ENCODE peak calls at places on chromosomes 13 and 19, in six cellular contexts. L, I, G, H, Z and R are unnamed samples.

GRCh38 chr13:27926644-27927434 is 7.0 kb downstream of the PDX1 start:
- DNase-seq in I (no peak), H (no peak), G (no peak), Z (no peak), L (no peak), R (no peak)

GRCh38 chr19:1780272-1780957 is 27.1 kb downstream of the ONECUT3 start:
- DNase-seq in Z (no peak), I (no peak), H (no peak), G (no peak), L (no peak), R (no peak)

GRCh38 chr13:85985791-85986190 is 186.6 kb upstream of the SLITRK6 start:
- DNase-seq in G (no peak), H (no peak), Z (no peak), I (no peak), L (peak), R (no peak)

GRCh38 chr19:33804021-33804799 is 7.5 kb downstream of the KCTD15 start:
- DNase-seq in H (no peak), Z (no peak), L (no peak), G (peak), I (peak), R (no peak)

GRCh38 chr13:48400090-48400694 is 12.7 kb downstream of the LPAR6 start:
- DNase-seq in L (no peak), Z (no peak), I (no peak), G (no peak), H (no peak), R (no peak)

GRCh38 chr13:35724480-35724879 is 248.0 kb upstream of the MAB21L1 start:
- DNase-seq in Z (no peak), L (no peak), H (no peak), G (no peak), I (no peak), R (no peak)

GRCh38 chr13:66803759-66804456 is 426.2 kb downstream of the PCDH9 start:
- DNase-seq in Z (peak), I (no peak), H (no peak), L (no peak), G (no peak), R (no peak)

GRCh38 chr19:17966497-17967257 is at the start of gene KCNN1:
- DNase-seq in L (no peak), Z (no peak), H (no peak), G (no peak), I (no peak), R (no peak)

GRCh38 chr19:55753401-55753800 is 5.5 kb upstream of the RFPL4A start:
- DNase-seq in Z (no peak), I (no peak), H (no peak), G (no peak), L (no peak), R (no peak)

GRCh38 chr19:46390866-46391265 is 22.5 kb downstream of the CCDC8 start:
- DNase-seq in Z (no peak), G (no peak), L (no peak), H (no peak), I (no peak), R (no peak)

GRCh38 chr19:51012661-51013190 is 6.8 kb downstream of the KLK10 start:
- DNase-seq in L (no peak), H (no peak), Z (no peak), I (no peak), G (no peak), R (no peak)

GRCh38 chr19:1826557-1827521 is 14.8 kb upstream of the ATP8B3 start:
- DNase-seq in H (no peak), Z (no peak), L (no peak), G (no peak), I (no peak), R (no peak)

GRCh38 chr19:46495789-46496099 is at the start of gene PNMA8B:
- DNase-seq in H (no peak), I (peak), L (no peak), G (no peak), Z (peak), R (peak)

GRCh38 chr13:31870511-31870910 is 131.2 kb downstream of the RXFP2 start:
- DNase-seq in L (no peak), G (no peak), H (no peak), Z (no peak), I (no peak), R (no peak)

GRCh38 chr19:12484371-12485322 is at the start of gene ZNF709:
- DNase-seq in Z (peak), I (peak), G (peak), L (peak), H (peak), R (peak)

GRCh38 chr19:17281391-17282304 is at the start of gene ANKLE1:
- DNase-seq in G (no peak), L (no peak), I (no peak), Z (no peak), H (no peak), R (no peak)

GRCh38 chr19:7292950-7293794 is 1.0 kb downstream of the INSR start:
- DNase-seq in L (no peak), Z (no peak), G (no peak), I (peak), H (no peak), R (no peak)

GRCh38 chr13:27079421-27079958 is 92.1 kb downstream of the USP12 start:
- DNase-seq in H (no peak), G (no peak), L (no peak), Z (no peak), I (no peak), R (peak)

GRCh38 chr19:3357731-3358391 is 8.5 kb upstream of the NFIC start:
- DNase-seq in I (no peak), Z (no peak), L (no peak), H (peak), G (no peak), R (no peak)

GRCh38 chr13:111204438-111205177 is 89.5 kb downstream of the ARHGEF7 start:
- DNase-seq in Z (no peak), I (no peak), H (no peak), L (peak), G (peak), R (no peak)

GRCh38 chr13:66210677-66211076 is 1019.5 kb downstream of the PCDH9 start:
- DNase-seq in G (no peak), Z (no peak), I (no peak), H (no peak), L (peak), R (no peak)

GRCh38 chr19:47446534-47447469 is 24.9 kb downstream of the SLC8A2 start:
- DNase-seq in L (no peak), H (no peak), G (no peak), I (no peak), Z (peak), R (peak)

GRCh38 chr19:34904846-34905527 is 21.7 kb upstream of the ZNF30 start:
- DNase-seq in Z (no peak), I (no peak), H (no peak), L (no peak), G (no peak), R (no peak)

GRCh38 chr19:33373701-33374405 is at the start of gene CEBPG:
- DNase-seq in L (peak), Z (peak), H (no peak), I (peak), G (no peak), R (peak)

GRCh38 chr19:6061420-6062130 is 48.7 kb downstream of the RFX2 start:
- DNase-seq in I (no peak), G (no peak), H (no peak), L (no peak), Z (no peak), R (no peak)

GRCh38 chr13:24612726-24613125 is 67.5 kb upstream of the ATP12A start:
- DNase-seq in G (no peak), I (no peak), H (no peak), L (no peak), Z (no peak), R (no peak)

GRCh38 chr19:7188682-7189629 is 105.3 kb downstream of the INSR start:
- DNase-seq in I (peak), G (no peak), L (no peak), H (no peak), Z (no peak), R (no peak)

GRCh38 chr13:46949211-46949610 is 52.4 kb upstream of the HTR2A start:
- DNase-seq in G (no peak), H (no peak), Z (no peak), I (no peak), L (no peak), R (no peak)

GRCh38 chr13:73722120-73722519 is 412.1 kb downstream of the KLF12 start:
- DNase-seq in G (no peak), H (no peak), I (no peak), L (peak), Z (peak), R (no peak)

GRCh38 chr19:33311326-33311682 is 9.0 kb upstream of the CEBPA start:
- DNase-seq in G (no peak), H (no peak), I (no peak), L (no peak), Z (no peak), R (no peak)

GRCh38 chr19:32303193-32303592 is 42.2 kb upstream of the ZNF507 start:
- DNase-seq in L (no peak), Z (no peak), G (no peak), H (no peak), I (no peak), R (no peak)

GRCh38 chr19:45376045-45376724 is 5.8 kb upstream of the ERCC2 start:
- DNase-seq in H (no peak), G (peak), Z (no peak), I (peak), L (peak), R (no peak)

GRCh38 chr19:36330226-36330625 is 48.8 kb downstream of the ZFP14 start:
- DNase-seq in L (no peak), I (no peak), H (no peak), Z (no peak), G (no peak), R (no peak)

GRCh38 chr19:6048348-6048747 is 62.0 kb downstream of the RFX2 start:
- DNase-seq in Z (no peak), I (no peak), H (no peak), G (no peak), L (no peak), R (no peak)

GRCh38 chr13:20035130-20035529 is 76.6 kb downstream of the ZMYM2 start:
- DNase-seq in Z (no peak), L (no peak), I (no peak), H (no peak), G (no peak), R (peak)

GRCh38 chr13:34153428-34154180 is 335.7 kb downstream of the RFC3 start:
- DNase-seq in H (no peak), I (peak), L (no peak), Z (no peak), G (no peak), R (no peak)